ENCODE peak calls at places on chromosomes 3 and 15, in ten cellular contexts. V is endodermal cell, N is body of pancreas, W is prostate gland, P is uterus, I is PC-9, A is ovary, M is left ventricle myocardium inferior, G is heart left ventricle, O is A549. K is an unnamed sample. For H3K4me1, the result is how much of the 10 kb centered on the place peaks cover.

GRCh38 chr3:30321065-30321464 is 285.3 kb upstream of the TGFBR2 start:
- DNase-seq in V (no peak), N (no peak), W (no peak), P (no peak), I (no peak), A (no peak), M (no peak), G (no peak), O (no peak), K (no peak)

GRCh38 chr15:39079296-39079834 is 501.5 kb upstream of the THBS1 start:
- DNase-seq in V (no peak), N (no peak), W (no peak), P (no peak), I (no peak), A (no peak), M (no peak), G (no peak), O (peak), K (no peak)

GRCh38 chr15:63494406-63494805 is 10.0 kb upstream of the USP3 start:
- DNase-seq in V (no peak), N (no peak), W (no peak), P (no peak), I (no peak), A (no peak), M (no peak), G (no peak), O (no peak), K (no peak)

GRCh38 chr3:114566162-114566755 is 272.4 kb downstream of the TIGIT start:
- DNase-seq in V (peak), N (no peak), W (no peak), P (no peak), I (no peak), A (no peak), M (no peak), G (no peak), O (no peak), K (no peak)

GRCh38 chr15:64251121-64251520 is 88.3 kb upstream of the PPIB start:
- DNase-seq in V (no peak), N (no peak), W (no peak), P (no peak), I (no peak), A (no peak), M (no peak), G (no peak), O (no peak), K (no peak)

GRCh38 chr3:114892117-114892870 is 254.8 kb downstream of the ZBTB20 start:
- DNase-seq in V (no peak), N (peak), W (no peak), P (no peak), I (no peak), A (no peak), M (no peak), G (no peak), O (no peak), K (no peak)

GRCh38 chr3:127044996-127045395 is 62.1 kb downstream of the PLXNA1 start:
- DNase-seq in V (peak), N (peak), W (no peak), P (no peak), I (peak), A (no peak), M (no peak), G (peak), O (peak), K (peak)

GRCh38 chr3:73365756-73366397 is 258.9 kb downstream of the PDZRN3 start:
- DNase-seq in V (no peak), N (peak), W (no peak), P (peak), I (no peak), A (peak), M (peak), G (peak), O (no peak), K (no peak)

GRCh38 chr15:73932381-73933191 is 6.3 kb downstream of the LOXL1 start:
- DNase-seq in V (no peak), N (no peak), W (no peak), P (no peak), I (no peak), A (no peak), M (no peak), G (peak), O (no peak), K (no peak)

GRCh38 chr15:73951591-73951990 is 25.3 kb downstream of the LOXL1 start:
- DNase-seq in V (no peak), N (no peak), W (no peak), P (no peak), I (no peak), A (no peak), M (no peak), G (no peak), O (no peak), K (peak)

GRCh38 chr15:101093959-101094358 is 157.9 kb downstream of the CHSY1 start:
- DNase-seq in V (no peak), N (no peak), W (no peak), P (no peak), I (no peak), A (no peak), M (no peak), G (no peak), O (no peak), K (no peak)

GRCh38 chr3:42601898-42602581 is 1.6 kb downstream of the NKTR start:
- DNase-seq in V (no peak), N (no peak), W (no peak), P (no peak), I (no peak), A (no peak), M (no peak), G (no peak), O (no peak), K (no peak)

GRCh38 chr3:12817341-12817705 is 20.8 kb downstream of the CAND2 start:
- DNase-seq in V (no peak), N (peak), W (no peak), P (no peak), I (no peak), A (no peak), M (peak), G (peak), O (no peak), K (no peak)

GRCh38 chr3:29335438-29335837 is 54.6 kb downstream of the RBMS3 start:
- DNase-seq in V (peak), N (peak), W (peak), P (peak), I (peak), A (peak), M (peak), G (peak), O (peak), K (peak)

GRCh38 chr3:82306189-82306588 is 544.7 kb upstream of the GBE1 start:
- DNase-seq in V (no peak), N (no peak), W (no peak), P (no peak), I (no peak), A (no peak), M (no peak), G (no peak), O (no peak), K (no peak)

GRCh38 chr15:83983634-83984458 is 251.7 kb upstream of the GOLGA6L4 start:
- DNase-seq in V (no peak), N (peak), W (no peak), P (no peak), I (no peak), A (no peak), M (no peak), G (no peak), O (no peak), K (no peak)

GRCh38 chr3:127182446-127182845 is 10.5 kb upstream of the PRR23E start:
- DNase-seq in V (no peak), N (no peak), W (no peak), P (no peak), I (no peak), A (peak), M (no peak), G (no peak), O (no peak), K (peak)

GRCh38 chr3:164539215-164539614 is 539.1 kb downstream of the SI start:
- DNase-seq in V (no peak), N (peak), W (no peak), P (no peak), I (no peak), A (no peak), M (no peak), G (no peak), O (no peak), K (no peak)

GRCh38 chr3:159762981-159763465 is 225.6 kb upstream of the IL12A start:
- DNase-seq in V (peak), N (peak), W (peak), P (peak), I (peak), A (peak), M (peak), G (peak), O (peak), K (peak)

GRCh38 chr15:33608714-33609113 is 297.9 kb downstream of the RYR3 start:
- DNase-seq in V (no peak), N (no peak), W (no peak), P (no peak), I (no peak), A (no peak), M (no peak), G (no peak), O (peak), K (no peak)

GRCh38 chr3:73409405-73409804 is 215.3 kb downstream of the PDZRN3 start:
- DNase-seq in V (no peak), N (no peak), W (no peak), P (no peak), I (no peak), A (no peak), M (no peak), G (no peak), O (no peak), K (no peak)

GRCh38 chr3:118556983-118557382 is 477.7 kb downstream of the IGSF11 start:
- DNase-seq in V (no peak), N (no peak), W (no peak), P (no peak), I (no peak), A (no peak), M (no peak), G (no peak), O (no peak), K (no peak)

GRCh38 chr3:73727117-73727802 is 102.5 kb upstream of the PDZRN3 start:
- DNase-seq in V (peak), N (peak), W (no peak), P (peak), I (no peak), A (peak), M (no peak), G (no peak), O (no peak), K (no peak)

GRCh38 chr3:171504376-171504775 is 44.2 kb upstream of the TNIK start:
- DNase-seq in V (no peak), N (no peak), W (no peak), P (no peak), I (no peak), A (no peak), M (no peak), G (no peak), O (no peak), K (no peak)

GRCh38 chr3:33592999-33593398 is 125.1 kb downstream of the CLASP2 start:
- DNase-seq in V (no peak), N (no peak), W (no peak), P (no peak), I (no peak), A (no peak), M (no peak), G (no peak), O (no peak), K (no peak)

GRCh38 chr15:88440021-88440420 is 27.2 kb downstream of the MRPL46 start:
- DNase-seq in V (no peak), N (no peak), W (no peak), P (no peak), I (no peak), A (no peak), M (no peak), G (no peak), O (peak), K (no peak)

GRCh38 chr3:184850201-184850600 is 38.2 kb downstream of the VPS8 start:
- DNase-seq in V (no peak), N (no peak), W (no peak), P (no peak), I (no peak), A (no peak), M (no peak), G (no peak), O (no peak), K (no peak)

GRCh38 chr3:188264231-188265213 is 110.6 kb downstream of the LPP start:
- DNase-seq in V (no peak), N (no peak), W (no peak), P (peak), I (no peak), A (peak), M (peak), G (peak), O (peak), K (no peak)

GRCh38 chr3:59771760-59772159 is 721.9 kb upstream of the CFAP20DC start:
- DNase-seq in V (no peak), N (no peak), W (no peak), P (no peak), I (no peak), A (no peak), M (no peak), G (no peak), O (peak), K (no peak)

GRCh38 chr3:62875103-62876002 is at the start of gene CADPS:
- DNase-seq in V (peak), N (peak), W (no peak), P (no peak), I (no peak), A (no peak), M (peak), G (peak), O (no peak), K (no peak)

GRCh38 chr3:140023616-140024530 is 88.9 kb downstream of the CLSTN2 start:
- DNase-seq in V (no peak), N (no peak), W (peak), P (peak), I (no peak), A (peak), M (peak), G (peak), O (no peak), K (no peak)

GRCh38 chr3:115697263-115698053 is 74.1 kb downstream of the GAP43 start:
- DNase-seq in V (no peak), N (no peak), W (no peak), P (no peak), I (no peak), A (no peak), M (no peak), G (no peak), O (no peak), K (no peak)

GRCh38 chr3:152047465-152047864 is 174.0 kb downstream of the SUCNR1 start:
- DNase-seq in V (no peak), N (no peak), W (no peak), P (no peak), I (no peak), A (no peak), M (no peak), G (no peak), O (no peak), K (no peak)

GRCh38 chr15:76823303-76823702 is 81.8 kb downstream of the SCAPER start:
- DNase-seq in V (no peak), N (no peak), W (no peak), P (no peak), I (no peak), A (no peak), M (no peak), G (no peak), O (no peak), K (no peak)
- H3K27ac ChIP-seq in V (no peak), N (no peak), W (no peak), P (no peak), I (no peak), A (no peak), M (no peak), G (no peak), O (no peak), K (no peak)

DNA sequence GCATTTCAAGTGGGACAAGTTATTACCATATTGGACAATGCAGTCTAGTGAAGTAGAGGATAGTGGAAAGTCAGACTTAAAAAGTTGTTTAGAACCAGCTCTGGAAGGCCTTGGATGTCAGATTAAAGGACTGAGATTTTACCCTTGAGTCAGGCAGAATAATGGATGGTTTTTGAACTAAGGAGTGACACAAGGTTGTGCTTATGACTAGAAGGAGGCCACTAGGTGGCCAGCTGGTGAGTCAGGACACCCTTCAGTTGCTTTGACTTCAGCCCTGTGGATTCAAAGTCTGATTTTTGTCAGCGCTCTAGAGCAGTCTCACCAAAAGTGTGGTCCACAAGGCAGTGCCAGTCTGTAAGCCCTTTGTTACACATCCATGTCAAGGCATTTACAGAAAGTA is 3.8 kb upstream of the GABPB1 start:
- DNase-seq in V (peak), N (peak), W (no peak), P (no peak), I (no peak), A (no peak), M (no peak), G (no peak), O (peak), K (no peak)
- TF ChIP-seq CTCF in V (peak), N (no peak), W (no peak), P (no peak), I (peak), A (no peak), M (peak), G (peak), O (peak), K (peak)

DNA sequence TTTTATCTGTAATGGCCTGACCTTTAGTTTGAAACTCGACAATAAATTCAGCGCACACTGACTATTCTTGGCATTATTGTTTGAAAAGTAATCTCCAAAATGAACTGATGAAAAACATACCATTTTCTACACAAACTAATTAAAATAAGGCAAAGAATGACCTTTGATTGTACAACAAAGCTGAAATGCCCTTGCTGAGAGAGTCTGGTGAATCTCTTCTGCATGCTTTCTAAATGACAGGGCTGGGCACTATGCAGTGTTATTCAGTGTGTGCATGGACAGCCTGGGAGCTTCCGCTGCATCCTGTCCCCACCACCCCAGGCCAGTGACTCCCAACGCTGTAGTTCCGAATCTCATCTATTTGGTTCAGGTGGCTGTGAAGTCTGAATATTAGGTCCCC is 530.8 kb downstream of the FOXP1 start:
- DNase-seq in V (no peak), N (no peak), W (no peak), P (no peak), I (no peak), A (no peak), M (no peak), G (no peak), O (no peak), K (no peak)
- H3K4me1 ChIP-seq in V (under half), N (under half), W (under half), P (under half), I (under half), A (under half), M (half or more), G (half or more), O (half or more), K (half or more)

DNA sequence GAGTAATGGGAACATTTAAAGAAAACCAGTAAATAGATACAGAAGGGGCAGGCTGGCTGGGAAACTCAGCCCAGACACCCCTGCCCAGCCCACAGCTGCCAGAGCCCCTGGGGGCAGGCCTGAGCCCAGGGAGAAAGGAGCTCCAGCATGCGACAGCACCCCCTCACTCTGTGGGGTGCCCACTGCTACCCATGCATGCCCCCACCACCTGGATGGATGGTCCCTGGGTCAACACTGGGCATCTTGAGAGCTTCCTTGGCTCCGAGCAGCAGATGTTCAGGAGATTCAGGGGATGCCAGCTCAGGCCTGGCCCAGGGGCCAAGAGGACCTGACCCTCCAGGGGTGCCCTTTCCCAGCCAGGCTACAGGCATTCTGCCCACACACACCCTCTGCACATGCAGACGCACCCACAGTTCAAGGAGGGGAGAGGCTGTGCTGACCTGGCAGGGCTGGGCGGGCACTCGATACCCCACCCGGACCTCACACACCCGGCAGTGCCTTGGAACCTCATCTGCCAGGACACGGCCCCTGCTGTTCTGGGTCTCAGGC is 31.5 kb downstream of the PTH1R start:
- DNase-seq in V (no peak), N (no peak), W (no peak), P (peak), I (no peak), A (no peak), M (no peak), G (no peak), O (no peak), K (no peak)
- H3K27ac ChIP-seq in V (no peak), N (no peak), W (no peak), P (no peak), I (no peak), A (no peak), M (no peak), G (no peak), O (no peak), K (no peak)

GRCh38 chr3:85432081-85432480 is 473.3 kb downstream of the CADM2 start:
- DNase-seq in V (no peak), N (no peak), W (no peak), P (no peak), I (no peak), A (no peak), M (no peak), G (no peak), O (no peak), K (no peak)
- TF ChIP-seq CTCF in V (no peak), N (no peak), W (no peak), P (no peak), I (no peak), A (no peak), M (no peak), G (no peak), O (no peak), K (no peak)

GRCh38 chr15:70092462-70092850 is 5.3 kb downstream of the TLE3 start:
- DNase-seq in V (no peak), N (no peak), W (no peak), P (no peak), I (no peak), A (no peak), M (no peak), G (no peak), O (no peak), K (peak)
- H3K4me1 ChIP-seq in V (half or more), N (half or more), W (under half), P (under half), I (under half), A (under half), M (half or more), G (half or more), O (under half), K (half or more)

K was measured in upper lobe of right lung.